ENCODE peak calls at places on chromosomes 4 and X, in eight cellular contexts. C is CD8-positive, alpha-beta memory T cell; I is substantia nigra; F is Panc1; D is tibial nerve; A is PC-3; W is fibroblast of lung; L is neuronal stem cell. T is an unnamed sample.

GRCh38 chrX:154812341-154813101 is 7.2 kb upstream of the MPP1 start:
- DNase-seq in A (no peak), L (no peak), D (no peak), F (no peak), W (no peak), C (no peak), I (no peak), T (no peak)

GRCh38 chr4:146522862-146523205 is 1.1 kb upstream of the SLC10A7 start:
- DNase-seq in D (no peak), F (no peak), W (peak), C (no peak), L (no peak), I (no peak), A (peak), T (peak)

GRCh38 chrX:989959-990510 is 222.4 kb downstream of the CRLF2 start:
- DNase-seq in D (peak), L (no peak), A (no peak), W (peak), C (peak), F (peak), I (no peak), T (peak)

GRCh38 chrX:23907496-23908218 is at the start of the genes APOO and CXorf58:
- DNase-seq in C (peak), D (peak), L (peak), A (peak), I (peak), W (peak), F (no peak), T (peak)

GRCh38 chr4:26441110-26441509 is 49.2 kb downstream of the CCKAR start:
- DNase-seq in A (no peak), W (peak), C (no peak), D (no peak), I (no peak), F (no peak), L (no peak), T (no peak)

GRCh38 chrX:25600776-25601175 is 537.4 kb upstream of the MAGEB18 start:
- DNase-seq in C (no peak), D (peak), I (no peak), L (no peak), F (no peak), A (peak), W (peak), T (no peak)

GRCh38 chr4:84582988-84583870 is at the start of gene CDS1:
- DNase-seq in D (no peak), F (no peak), W (no peak), L (no peak), A (peak), I (no peak), C (peak), T (peak)

GRCh38 chrX:20567108-20567507 is 300.4 kb upstream of the RPS6KA3 start:
- DNase-seq in L (no peak), W (no peak), F (no peak), D (no peak), I (no peak), A (no peak), C (no peak), T (no peak)

GRCh38 chrX:53440101-53440500 is 5.9 kb upstream of the HSD17B10 start:
- DNase-seq in F (no peak), D (no peak), I (no peak), A (peak), C (no peak), W (no peak), L (no peak), T (no peak)

GRCh38 chr4:3486556-3487270 is 23.6 kb downstream of the DOK7 start:
- DNase-seq in I (no peak), W (no peak), A (no peak), L (no peak), D (no peak), C (no peak), F (no peak), T (no peak)

GRCh38 chrX:119669424-119670037 is 23.4 kb downstream of the SEPTIN6 start:
- DNase-seq in L (no peak), C (no peak), I (no peak), A (no peak), F (no peak), D (no peak), W (peak), T (no peak)

GRCh38 chr4:44447563-44448504 is 775 bp downstream of the KCTD8 start:
- DNase-seq in D (no peak), C (no peak), I (peak), W (peak), F (no peak), A (peak), L (peak), T (peak)

GRCh38 chrX:54818221-54818620 is 10.7 kb downstream of the MAGED2 start:
- DNase-seq in L (no peak), I (no peak), A (no peak), C (no peak), F (no peak), D (no peak), W (no peak), T (no peak)

DNA sequence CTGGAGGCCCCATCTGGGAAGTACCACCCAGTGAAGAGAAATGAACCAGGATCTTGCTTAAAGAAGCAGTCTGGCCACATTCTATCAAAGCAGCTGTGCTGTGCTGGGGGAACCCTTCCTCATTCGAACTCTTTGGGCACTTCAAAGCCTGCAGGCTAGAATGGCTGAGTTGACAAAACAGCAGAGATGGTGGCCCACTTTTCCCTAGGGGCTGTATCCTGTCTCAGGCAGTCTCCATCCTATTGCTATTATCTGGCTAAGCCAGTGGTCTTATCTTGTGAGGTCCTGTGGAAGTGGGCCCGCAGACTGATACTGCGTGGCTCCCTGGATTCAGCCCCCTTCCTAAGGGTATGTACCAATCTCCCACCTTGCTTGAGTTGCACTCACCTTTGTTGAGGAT is 114.3 kb downstream of the VSIG4 start:
- DNase-seq in W (no peak), D (no peak), F (no peak), C (no peak), L (no peak), A (no peak), I (no peak), T (no peak)
- H3K27ac ChIP-seq in W (no peak), D (no peak), F (no peak), C (no peak), L (no peak), A (peak), I (no peak), T (no peak)

GRCh38 chrX:40005290-40006011 is 92.3 kb downstream of the BCOR start:
- DNase-seq in I (no peak), C (no peak), D (no peak), F (no peak), A (no peak), W (no peak), L (no peak), T (no peak)
- H3K27ac ChIP-seq in I (no peak), C (no peak), D (peak), F (no peak), A (no peak), W (no peak), L (no peak), T (no peak)

GRCh38 chr4:1058997-1059665 is 47.7 kb downstream of the FGFRL1 start:
- DNase-seq in A (no peak), W (no peak), F (no peak), I (no peak), L (no peak), C (no peak), D (no peak), T (no peak)

GRCh38 chr4:1056671-1057402 is 45.4 kb downstream of the FGFRL1 start:
- DNase-seq in A (no peak), D (no peak), L (no peak), C (no peak), F (no peak), W (no peak), I (no peak), T (no peak)

GRCh38 chr4:1058198-1058996 is 47.0 kb downstream of the FGFRL1 start:
- DNase-seq in I (no peak), A (peak), C (no peak), W (no peak), L (no peak), F (no peak), D (no peak), T (no peak)

GRCh38 chr4:1055721-1056590 is 44.5 kb downstream of the FGFRL1 start:
- DNase-seq in F (no peak), D (no peak), L (no peak), W (peak), A (no peak), C (peak), I (no peak), T (no peak)

GRCh38 chr4:1057403-1057745 is 45.9 kb downstream of the FGFRL1 start:
- DNase-seq in A (no peak), F (no peak), I (no peak), L (no peak), W (no peak), D (no peak), C (no peak), T (no peak)
- H3K27ac ChIP-seq in A (no peak), F (no peak), I (no peak), L (no peak), W (no peak), D (no peak), C (no peak), T (no peak)

GRCh38 chr4:74108457-74109115 is 9.6 kb upstream of the CXCL2 start:
- DNase-seq in A (no peak), F (no peak), L (no peak), I (no peak), C (no peak), D (no peak), W (no peak), T (no peak)
- H3K27ac ChIP-seq in A (peak), F (no peak), L (no peak), I (no peak), C (no peak), D (peak), W (peak), T (peak)

DNA sequence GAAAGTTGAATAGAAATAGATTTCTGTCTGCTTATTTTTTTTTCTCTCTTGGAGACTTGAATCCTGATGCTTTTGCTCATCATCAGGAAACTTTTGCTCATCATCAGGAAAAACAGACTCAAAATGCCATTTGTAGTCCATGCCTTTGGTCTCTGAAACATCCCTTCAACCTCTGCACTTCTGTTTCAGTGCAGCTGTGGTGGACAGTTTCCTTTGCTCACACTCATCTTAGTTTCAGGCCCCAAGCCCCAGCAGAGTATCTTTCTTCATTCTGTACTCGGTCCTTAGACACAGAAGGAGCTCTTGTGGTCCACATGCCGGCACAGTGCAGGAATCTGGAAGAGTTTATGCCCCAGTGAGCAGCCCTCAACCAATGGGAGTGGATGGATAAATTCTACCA is 337.9 kb downstream of the PPP3CA start:
- DNase-seq in C (no peak), L (no peak), I (no peak), F (no peak), D (no peak), W (no peak), A (no peak), T (no peak)
- H3K27ac ChIP-seq in C (no peak), L (no peak), I (no peak), F (no peak), D (no peak), W (no peak), A (no peak), T (no peak)

DNA sequence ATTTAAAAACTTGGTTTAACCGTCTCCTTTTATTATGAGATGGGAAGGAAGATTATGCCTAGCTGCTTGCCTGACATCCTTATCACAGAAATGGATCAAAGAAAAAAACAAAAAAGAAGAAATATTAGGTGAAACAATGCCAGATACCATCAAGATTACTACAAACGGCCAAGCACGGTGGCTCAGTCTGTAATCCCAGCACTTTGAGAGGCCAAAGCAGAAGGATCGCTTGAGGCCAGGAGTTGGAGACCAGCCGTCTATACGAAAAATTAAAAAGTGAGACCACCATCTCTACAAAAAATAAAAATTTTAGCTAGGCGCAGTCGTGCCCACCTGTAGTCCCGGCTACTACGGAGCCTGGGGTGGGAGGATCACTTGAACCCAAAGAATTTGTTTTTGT is 2.3 kb downstream of the FRYL start:
- DNase-seq in L (no peak), I (no peak), C (no peak), F (no peak), D (no peak), A (peak), W (no peak), T (no peak)
- H3K27ac ChIP-seq in L (no peak), I (peak), C (no peak), F (peak), D (peak), A (peak), W (no peak), T (peak)

DNA sequence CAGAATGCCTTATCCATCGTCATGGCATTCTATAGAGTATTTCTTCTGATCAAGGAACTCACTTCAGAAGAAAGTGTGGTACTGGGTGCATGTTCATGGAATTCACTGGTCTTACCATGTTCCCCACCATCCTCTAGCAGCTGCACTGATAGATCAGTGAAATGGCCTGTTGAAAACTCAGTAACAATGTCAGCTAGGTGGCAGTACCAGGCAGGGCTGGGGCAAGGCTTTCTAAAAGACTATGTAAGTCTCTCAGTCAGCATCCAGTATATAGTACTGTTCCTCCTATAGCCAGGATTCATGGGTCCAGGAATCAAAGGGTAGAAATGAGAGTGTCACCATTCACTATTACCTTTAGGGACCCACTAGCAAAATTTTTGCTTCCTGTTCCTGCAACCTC is 15.8 kb upstream of the LDB2 start:
- DNase-seq in L (no peak), F (no peak), D (no peak), A (no peak), C (no peak), W (peak), I (no peak), T (no peak)
- H3K27ac ChIP-seq in L (no peak), F (no peak), D (no peak), A (no peak), C (no peak), W (no peak), I (no peak), T (no peak)

GRCh38 chr4:110484767-110485166 is 8.8 kb downstream of the ENPEP start:
- DNase-seq in C (no peak), A (peak), D (no peak), I (no peak), F (no peak), L (no peak), W (peak), T (peak)
- H3K27ac ChIP-seq in C (no peak), A (no peak), D (no peak), I (no peak), F (no peak), L (no peak), W (no peak), T (no peak)

T was measured in foreskin keratinocyte.